ENCODE peak calls at places on chromosomes 5 and 9, in six cellular contexts. P is NCI-H82; U is cardiac fibroblast; C is stimulated activated naive CD4-positive, alpha-beta T cell; N is fibroblast of the conjunctiva; X is natural killer cell. F is an unnamed sample.

GRCh38 chr9:19660019-19660418 is 128.8 kb downstream of the SLC24A2 start:
- DNase-seq in U (no peak), N (no peak), X (no peak), C (no peak), P (no peak), F (no peak)

GRCh38 chr5:138544171-138545134 is 1.4 kb upstream of the ETF1 start:
- DNase-seq in N (no peak), X (no peak), P (no peak), U (peak), C (no peak), F (no peak)

GRCh38 chr5:56330806-56331205 is 97.7 kb upstream of the ANKRD55 start:
- DNase-seq in P (peak), N (no peak), X (no peak), U (no peak), C (no peak), F (no peak)

GRCh38 chr5:53201746-53202145 is 92.2 kb upstream of the MOCS2 start:
- DNase-seq in X (no peak), P (no peak), C (no peak), U (no peak), N (no peak), F (no peak)

GRCh38 chr5:72178910-72179815 is 71.9 kb downstream of the MAP1B start:
- DNase-seq in N (peak), U (peak), C (no peak), X (no peak), P (no peak), F (no peak)

GRCh38 chr9:98538203-98538602 is 170.5 kb downstream of the GABBR2 start:
- DNase-seq in P (no peak), C (no peak), U (no peak), N (no peak), X (no peak), F (no peak)

GRCh38 chr5:33936004-33936380 is 194 bp upstream of the RXFP3 start:
- DNase-seq in C (peak), X (no peak), P (peak), N (peak), U (peak), F (peak)

GRCh38 chr9:13023498-13023897 is 248.7 kb downstream of the LURAP1L start:
- DNase-seq in C (no peak), P (no peak), X (no peak), N (no peak), U (no peak), F (peak)

GRCh38 chr5:10355071-10355889 is 1.8 kb downstream of the MARCHF6 start:
- DNase-seq in P (peak), C (no peak), U (no peak), N (no peak), X (no peak), F (peak)

GRCh38 chr9:120928015-120928719 is 1.6 kb upstream of the TRAF1 start:
- DNase-seq in N (no peak), P (no peak), X (peak), U (no peak), C (peak), F (peak)

GRCh38 chr5:96780626-96781025 is 27.1 kb downstream of the ERAP1 start:
- DNase-seq in C (no peak), N (no peak), X (no peak), U (no peak), P (no peak), F (peak)

GRCh38 chr5:134092875-134093274 is 21.6 kb upstream of the TCF7 start:
- DNase-seq in N (no peak), P (peak), C (no peak), U (no peak), X (no peak), F (no peak)

GRCh38 chr9:84750152-84750865 is 80.8 kb downstream of the NTRK2 start:
- DNase-seq in N (no peak), U (no peak), P (no peak), C (no peak), X (no peak), F (no peak)

GRCh38 chr5:96247097-96247675 is 185.9 kb downstream of the PCSK1 start:
- DNase-seq in N (peak), P (no peak), C (no peak), U (peak), X (no peak), F (no peak)

GRCh38 chr9:71984388-71985069 is 73.1 kb downstream of the C9orf85 start:
- DNase-seq in U (peak), P (peak), N (peak), C (no peak), X (no peak), F (peak)

GRCh38 chr9:2307480-2307879 is 292.3 kb downstream of the SMARCA2 start:
- DNase-seq in N (peak), X (no peak), U (peak), C (no peak), P (no peak), F (no peak)

GRCh38 chr9:96612105-96612965 is 7.3 kb downstream of the CDC14B start:
- DNase-seq in C (no peak), U (peak), P (no peak), X (no peak), N (peak), F (no peak)

F was measured in trophoblast cell.